ENCODE peak calls at places on chromosomes 6 and 20, in six cellular contexts. Y is astrocyte, S is mesenchymal stem cell, T is SJCRH30, I is kidney, E is PC-9. U is an unnamed sample.

GRCh38 chr6:170023620-170024521 is 267.0 kb downstream of the DLL1 start:
- DNase-seq in Y (no peak), S (no peak), T (no peak), I (no peak), E (no peak), U (no peak)

GRCh38 chr20:18176318-18176785 is 38.7 kb downstream of the KAT14 start:
- DNase-seq in Y (no peak), S (no peak), T (no peak), I (no peak), E (no peak), U (no peak)

GRCh38 chr6:14676977-14677781 is 559.6 kb downstream of the CD83 start:
- DNase-seq in Y (no peak), S (no peak), T (no peak), I (no peak), E (no peak), U (no peak)

GRCh38 chr6:152673233-152673632 is 24.5 kb upstream of the MYCT1 start:
- DNase-seq in Y (no peak), S (no peak), T (no peak), I (no peak), E (no peak), U (no peak)

GRCh38 chr6:135600086-135600702 is 102.7 kb upstream of the AHI1 start:
- DNase-seq in Y (no peak), S (no peak), T (peak; percentile 44), I (no peak), E (peak; percentile 19), U (no peak)

GRCh38 chr6:16129623-16130243 is 847 bp downstream of the MYLIP start:
- DNase-seq in Y (no peak), S (no peak), T (peak; percentile 32), I (peak; percentile 85), E (no peak), U (no peak)

GRCh38 chr6:36413489-36414153 is 26.2 kb upstream of the ETV7 start:
- DNase-seq in Y (no peak), S (no peak), T (no peak), I (no peak), E (no peak), U (no peak)

GRCh38 chr6:25112207-25112874 is 166.8 kb upstream of the CARMIL1 start:
- DNase-seq in Y (no peak), S (no peak), T (no peak), I (no peak), E (no peak), U (no peak)

GRCh38 chr6:39880521-39881048 is 53.7 kb downstream of the MOCS1 start:
- DNase-seq in Y (no peak), S (no peak), T (peak; percentile 94), I (no peak), E (no peak), U (no peak)

GRCh38 chr6:121666809-121667208 is 231.4 kb downstream of the GJA1 start:
- DNase-seq in Y (peak; percentile 85), S (peak; percentile 89), T (peak; percentile 3), I (no peak), E (peak; percentile 75), U (peak; percentile 73)

GRCh38 chr6:142943746-142944125 is 1.2 kb downstream of the HIVEP2 start:
- DNase-seq in Y (peak; percentile 27), S (peak; percentile 62), T (no peak), I (peak; percentile 74), E (no peak), U (no peak)

GRCh38 chr20:55394592-55394991 is 610.7 kb downstream of the CBLN4 start:
- DNase-seq in Y (no peak), S (no peak), T (no peak), I (no peak), E (no peak), U (no peak)

GRCh38 chr20:15900443-15900842 is 672.8 kb downstream of the KIF16B start:
- DNase-seq in Y (peak; percentile 2), S (no peak), T (no peak), I (no peak), E (no peak), U (peak; percentile 40)

GRCh38 chr6:21969192-21969591 is 327.6 kb downstream of the PRL start:
- DNase-seq in Y (no peak), S (no peak), T (no peak), I (no peak), E (no peak), U (no peak)

GRCh38 chr6:21967282-21967681 is 329.6 kb downstream of the PRL start:
- DNase-seq in Y (no peak), S (no peak), T (no peak), I (no peak), E (no peak), U (no peak)

GRCh38 chr6:21972516-21972915 is 324.3 kb downstream of the PRL start:
- DNase-seq in Y (no peak), S (no peak), T (no peak), I (no peak), E (no peak), U (no peak)

GRCh38 chr6:21971540-21971939 is 325.3 kb downstream of the PRL start:
- DNase-seq in Y (peak; percentile 45), S (no peak), T (no peak), I (no peak), E (no peak), U (no peak)

DNA sequence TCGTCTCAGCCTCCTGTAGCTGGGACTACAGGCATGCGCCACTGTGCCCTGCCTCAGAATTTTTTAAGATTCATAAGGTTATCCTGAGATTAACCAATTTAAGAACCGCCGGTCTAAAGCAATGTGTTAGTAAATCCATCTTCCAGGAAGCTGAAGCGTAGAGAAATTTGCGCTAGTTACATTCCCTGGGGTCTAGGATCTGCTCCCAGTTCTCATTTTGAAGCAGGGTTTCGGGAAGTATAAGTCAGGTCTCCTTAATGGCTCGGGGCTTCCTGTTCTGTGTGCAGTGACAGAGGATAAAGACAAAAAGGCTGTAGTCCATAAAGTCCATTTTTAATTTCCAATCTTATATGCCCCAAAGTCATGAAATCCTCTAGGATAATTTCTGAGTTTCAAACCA is 326.3 kb downstream of the PRL start:
- DNase-seq in Y (no peak), S (no peak), T (no peak), I (no peak), E (no peak), U (no peak)
- H3K27ac ChIP-seq in Y (no peak overlapping the region), S (no peak overlapping the region), T (no peak overlapping the region), I (no peak overlapping the region), E (no peak overlapping the region), U (no peak overlapping the region)

GRCh38 chr6:11283629-11284028 is 51.2 kb upstream of the NEDD9 start:
- DNase-seq in Y (no peak), S (no peak), T (no peak), I (no peak), E (no peak), U (no peak)
- H3K4me3 ChIP-seq in Y (no peak overlapping the region), S (no peak overlapping the region), T (no peak overlapping the region), I (no peak overlapping the region), E (no peak overlapping the region), U (no peak overlapping the region)

GRCh38 chr6:11364971-11365397 is 132.5 kb upstream of the NEDD9 start:
- DNase-seq in Y (no peak), S (peak; percentile 65), T (no peak), I (no peak), E (no peak), U (peak; percentile 28)
- H3K27ac ChIP-seq in Y (no peak overlapping the region), S (no peak overlapping the region), T (no peak overlapping the region), I (peak overlapping the region; percentile 89), E (no peak overlapping the region), U (peak overlapping the region; percentile 52)

GRCh38 chr20:11777387-11777786 is 140.3 kb upstream of the BTBD3 start:
- DNase-seq in Y (no peak), S (no peak), T (no peak), I (no peak), E (no peak), U (no peak)
- H3K4me3 ChIP-seq in Y (no peak overlapping the region), S (no peak overlapping the region), T (no peak overlapping the region), I (no peak overlapping the region), E (no peak overlapping the region), U (no peak overlapping the region)

DNA sequence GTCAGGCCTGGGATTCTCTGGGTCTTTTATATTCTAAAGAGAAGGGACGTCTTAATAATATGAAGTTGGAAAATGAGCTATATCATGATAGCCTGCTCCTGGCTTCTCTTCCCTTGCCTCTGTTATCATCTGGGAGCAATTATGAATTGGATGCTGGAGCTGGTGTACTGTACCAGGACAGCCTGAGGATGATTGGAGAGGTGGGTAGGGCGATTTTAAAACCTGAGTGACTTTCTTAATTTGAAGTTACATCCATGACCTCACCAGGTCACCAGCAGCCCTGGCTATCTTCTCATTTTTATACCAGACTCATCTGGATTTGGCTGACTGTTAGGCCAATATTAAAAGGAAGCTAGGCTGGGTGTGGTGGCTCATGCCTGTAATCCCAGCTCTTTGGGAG is 317.6 kb downstream of the CLIC5 start:
- DNase-seq in Y (no peak), S (no peak), T (no peak), I (no peak), E (no peak), U (no peak)
- H3K27ac ChIP-seq in Y (peak overlapping the region; percentile 82), S (peak overlapping the region; percentile 72), T (peak overlapping the region; percentile 37), I (no peak overlapping the region), E (peak overlapping the region; percentile 45), U (peak overlapping the region; percentile 86)

DNA sequence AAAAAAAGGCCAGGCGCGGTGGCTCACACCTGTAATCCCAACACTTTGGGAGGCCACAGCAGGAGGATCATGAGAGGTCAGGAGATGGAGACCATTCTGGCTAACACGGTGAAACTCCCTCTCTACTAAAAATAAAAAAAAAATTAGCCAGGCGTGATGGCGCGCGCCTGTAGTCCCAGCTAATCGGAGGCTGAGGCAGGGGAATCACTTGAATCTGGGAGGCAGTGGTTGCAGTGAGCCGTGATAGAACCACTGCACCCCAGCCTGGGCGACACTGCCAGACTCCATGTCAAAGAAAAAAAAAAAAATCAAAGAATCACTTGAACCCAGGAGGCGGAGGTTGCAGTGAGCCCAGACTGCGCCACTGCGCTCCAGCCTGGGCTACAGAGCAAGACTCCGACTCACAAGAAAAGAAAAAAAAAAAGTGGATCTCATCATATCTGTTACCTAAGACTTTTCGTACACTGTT is 4.2 kb downstream of the RBM39 start:
- DNase-seq in Y (no peak), S (no peak), T (no peak), I (no peak), E (no peak), U (no peak)
- H3K4me3 ChIP-seq in Y (no peak overlapping the region), S (no peak overlapping the region), T (no peak overlapping the region), I (no peak overlapping the region), E (no peak overlapping the region), U (no peak overlapping the region)

GRCh38 chr6:5011346-5011745 is 7.5 kb upstream of the RPP40 start:
- DNase-seq in Y (no peak), S (no peak), T (no peak), I (no peak), E (no peak), U (no peak)

GRCh38 chr6:5012531-5012930 is 8.7 kb upstream of the RPP40 start:
- DNase-seq in Y (peak; percentile 11), S (no peak), T (no peak), I (no peak), E (no peak), U (no peak)

DNA sequence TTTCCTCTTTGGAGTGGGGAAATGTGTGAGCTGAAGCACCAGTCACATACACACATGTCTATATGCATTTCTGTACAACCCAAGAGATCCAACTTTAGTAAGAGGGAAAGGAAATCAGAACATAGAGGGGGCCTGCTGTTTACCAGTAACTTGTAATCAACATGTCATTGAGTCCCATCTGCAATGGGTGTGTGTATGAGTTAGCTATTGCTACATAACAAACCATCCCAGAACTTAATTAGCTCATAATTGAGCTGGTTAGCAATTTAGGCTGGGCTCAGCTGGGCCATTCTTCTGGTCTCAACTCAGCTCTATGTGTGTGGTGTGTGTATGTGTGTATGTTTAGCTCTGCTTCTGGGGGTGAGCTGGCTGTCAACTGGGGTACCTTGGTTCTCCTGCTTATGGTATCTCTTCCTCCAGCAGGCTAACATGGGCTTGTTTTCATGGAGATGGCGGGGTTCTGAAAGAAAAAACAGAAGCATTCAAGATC is 10.3 kb upstream of the RPP40 start:
- DNase-seq in Y (no peak), S (no peak), T (no peak), I (no peak), E (no peak), U (no peak)
- H3K27ac ChIP-seq in Y (no peak overlapping the region), S (no peak overlapping the region), T (no peak overlapping the region), I (no peak overlapping the region), E (no peak overlapping the region), U (no peak overlapping the region)

U was measured in brain microvascular endothelial cell.